ENCODE peak calls at places on chromosomes 5 and 9, in seven cellular contexts. F is K562, U is GM12878, Q is H1, M is HepG2, Y is SK-N-SH, E is HCT116. O is an unnamed sample.

GRCh38 chr9:119773823-119774222 is 404.6 kb upstream of the BRINP1 start:
- DNase-seq in Q (no peak), F (no peak), E (no peak), Y (no peak), U (no peak), M (no peak), O (no peak)

GRCh38 chr9:19033015-19033414 is at the start of gene SAXO1:
- DNase-seq in Y (no peak), Q (no peak), F (no peak), E (no peak), M (no peak), U (no peak), O (no peak)

GRCh38 chr5:148957591-148958202 is 105.2 kb downstream of the SH3TC2 start:
- DNase-seq in U (no peak), M (peak; percentile 14), E (no peak), Q (peak; percentile 85), F (peak; percentile 59), Y (peak; percentile 59), O (peak; percentile 36)

GRCh38 chr5:168300377-168301182 is 9.1 kb downstream of the WWC1 start:
- DNase-seq in Q (no peak), F (no peak), M (no peak), U (no peak), E (no peak), Y (no peak), O (no peak)

GRCh38 chr5:170892201-170892600 is 30.4 kb downstream of the RANBP17 start:
- DNase-seq in E (no peak), M (no peak), U (no peak), F (no peak), Y (no peak), Q (no peak), O (no peak)

GRCh38 chr9:131839281-131840084 is 99.6 kb upstream of the RAPGEF1 start:
- DNase-seq in E (peak; percentile 33), Y (no peak), Q (no peak), U (no peak), M (no peak), F (peak; percentile 47), O (no peak)

GRCh38 chr5:78761831-78762230 is 113.3 kb upstream of the LHFPL2 start:
- DNase-seq in M (peak; percentile 54), U (no peak), E (no peak), Y (no peak), F (peak; percentile 20), Q (no peak), O (no peak)

GRCh38 chr5:119453045-119453383 is 717 bp downstream of the HSD17B4 start:
- DNase-seq in F (peak; percentile 55), U (no peak), Y (peak; percentile 36), M (no peak), Q (no peak), E (no peak), O (no peak)

GRCh38 chr9:81394816-81395215 is 294.5 kb downstream of the TLE1 start:
- DNase-seq in U (no peak), Q (no peak), F (no peak), E (no peak), M (no peak), Y (peak; percentile 10), O (no peak)

GRCh38 chr5:178487911-178488310 is 102.3 kb downstream of the COL23A1 start:
- DNase-seq in U (no peak), F (no peak), M (no peak), E (no peak), Q (no peak), Y (no peak), O (no peak)

GRCh38 chr5:139949710-139950109 is 93.4 kb downstream of the NRG2 start:
- DNase-seq in Q (peak; percentile 40), Y (no peak), E (no peak), U (no peak), F (no peak), M (no peak), O (no peak)

GRCh38 chr9:127216888-127217217 is 47.7 kb upstream of the GARNL3 start:
- DNase-seq in Y (no peak), Q (no peak), U (no peak), M (no peak), E (no peak), F (no peak), O (no peak)

GRCh38 chr5:159923008-159923407 is 6.7 kb downstream of the ADRA1B start:
- DNase-seq in E (no peak), Q (no peak), Y (no peak), F (no peak), M (no peak), U (no peak), O (no peak)

GRCh38 chr9:92138157-92138959 is 23.1 kb upstream of the SPTLC1 start:
- DNase-seq in U (no peak), M (peak; percentile 84), Q (peak; percentile 92), F (peak; percentile 85), E (no peak), Y (peak; percentile 87), O (peak; percentile 27)

GRCh38 chr5:147403659-147404640 is 105.9 kb downstream of the DPYSL3 start:
- DNase-seq in Y (no peak), F (no peak), U (peak; percentile 63), M (no peak), E (peak; percentile 66), Q (no peak), O (no peak)

GRCh38 chr9:136684339-136684738 is 2.9 kb downstream of the AGPAT2 start:
- DNase-seq in Q (no peak), U (no peak), Y (no peak), E (no peak), F (no peak), M (no peak), O (no peak)

GRCh38 chr5:45750574-45750973 is 54.4 kb upstream of the HCN1 start:
- DNase-seq in F (no peak), U (no peak), Q (no peak), E (no peak), Y (no peak), M (no peak), O (no peak)

GRCh38 chr9:130995399-130995941 is 13.5 kb upstream of the LAMC3 start:
- DNase-seq in E (no peak), Q (no peak), M (no peak), Y (peak; percentile 59), U (no peak), F (peak; percentile 68), O (no peak)

GRCh38 chr5:122478741-122479459 is 166.9 kb downstream of the SNCAIP start:
- DNase-seq in Q (no peak), Y (no peak), E (peak; percentile 10), U (no peak), F (no peak), M (peak; percentile 2), O (no peak)

GRCh38 chr9:79255681-79256080 is 316.1 kb upstream of the TLE4 start:
- DNase-seq in M (no peak), U (no peak), F (no peak), Y (no peak), Q (no peak), E (no peak), O (no peak)

GRCh38 chr5:150142800-150143724 is 12.6 kb downstream of the PDGFRB start:
- DNase-seq in E (peak; percentile 33), F (peak; percentile 72), Q (no peak), Y (peak; percentile 68), M (peak; percentile 91), U (no peak), O (no peak)

GRCh38 chr5:116329503-116329902 is 244.7 kb downstream of the COMMD10 start:
- DNase-seq in M (no peak), Y (no peak), Q (no peak), U (no peak), E (no peak), F (no peak), O (no peak)

DNA sequence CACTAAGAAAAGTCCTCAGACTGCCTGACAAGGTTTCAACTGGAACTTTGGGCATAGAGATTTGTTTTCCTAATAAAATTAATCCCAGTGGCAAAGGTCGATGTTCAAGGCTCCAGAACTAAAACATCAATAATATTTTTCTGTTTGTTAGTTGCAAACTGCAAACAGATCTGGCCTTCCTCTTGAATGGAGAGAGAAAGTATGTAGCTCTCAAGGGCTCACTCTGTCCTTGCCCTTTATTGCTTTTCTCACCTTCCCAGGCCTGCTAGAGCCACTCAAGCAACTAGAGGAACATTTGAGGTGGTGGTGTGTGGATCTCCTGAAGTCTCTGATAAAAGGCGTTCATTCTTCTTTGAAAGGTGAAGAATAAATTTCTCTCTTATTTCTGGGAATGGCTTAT is 16.6 kb downstream of the ALDH1A1 start:
- DNase-seq in M (no peak), E (no peak), Y (no peak), U (no peak), Q (no peak), F (no peak), O (no peak)
- TF ChIP-seq JUND in M (no peak), E (no peak), Y (no peak), U (no peak), Q (no peak), F (no peak), O (no peak)

GRCh38 chr5:40150896-40151295 is 528.8 kb upstream of the PTGER4 start:
- DNase-seq in Y (no peak), F (no peak), Q (no peak), E (no peak), U (no peak), M (no peak), O (no peak)

DNA sequence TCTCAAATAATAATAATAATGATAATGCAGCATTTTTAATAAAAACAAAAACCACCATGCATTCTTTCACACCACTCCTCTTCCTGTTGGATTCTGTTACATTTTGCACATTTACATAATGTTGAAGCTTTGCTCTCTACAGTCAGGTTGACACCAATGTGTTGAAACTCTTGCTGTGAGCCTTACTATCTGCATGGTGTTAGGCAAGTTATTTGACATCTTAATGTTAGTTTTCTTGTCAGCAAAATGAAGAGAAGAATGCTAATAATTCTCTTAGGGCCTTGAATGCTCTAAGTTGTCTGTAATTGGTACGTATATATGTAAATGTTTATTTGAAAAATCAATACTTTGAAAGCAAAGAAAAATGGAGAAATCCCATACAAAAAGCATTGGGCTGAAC is 525.5 kb upstream of the PTGER4 start:
- DNase-seq in M (no peak), Q (no peak), E (no peak), Y (no peak), F (no peak), U (no peak), O (no peak)
- TF ChIP-seq JUND in M (no peak), Q (no peak), E (no peak), Y (no peak), F (no peak), U (no peak), O (no peak)

DNA sequence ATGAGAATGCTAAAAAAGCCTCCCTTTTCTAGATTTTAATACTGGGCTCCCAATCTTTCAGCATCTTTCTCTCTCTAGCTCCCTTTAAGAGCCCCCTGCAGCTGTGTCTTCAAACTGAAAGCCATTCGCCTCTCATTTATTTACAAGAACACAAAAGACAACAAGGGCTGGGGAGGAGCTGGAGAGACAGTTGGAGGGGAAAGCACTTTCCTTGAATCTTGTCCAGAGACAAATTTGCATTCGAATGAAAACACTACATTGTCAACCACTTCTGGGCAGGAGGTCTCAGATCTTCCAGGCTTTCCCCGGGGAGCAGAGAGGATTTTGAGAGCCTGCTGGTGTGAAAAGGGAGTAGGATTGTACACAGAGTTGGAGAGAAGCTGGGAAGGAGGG is 518.3 kb downstream of the CTNND2 start:
- DNase-seq in U (no peak), Q (peak; percentile 69), M (no peak), Y (no peak), E (no peak), F (no peak), O (no peak)
- TF ChIP-seq JUND in U (no peak), Q (no peak), M (no peak), Y (no peak), E (no peak), F (no peak), O (no peak)

DNA sequence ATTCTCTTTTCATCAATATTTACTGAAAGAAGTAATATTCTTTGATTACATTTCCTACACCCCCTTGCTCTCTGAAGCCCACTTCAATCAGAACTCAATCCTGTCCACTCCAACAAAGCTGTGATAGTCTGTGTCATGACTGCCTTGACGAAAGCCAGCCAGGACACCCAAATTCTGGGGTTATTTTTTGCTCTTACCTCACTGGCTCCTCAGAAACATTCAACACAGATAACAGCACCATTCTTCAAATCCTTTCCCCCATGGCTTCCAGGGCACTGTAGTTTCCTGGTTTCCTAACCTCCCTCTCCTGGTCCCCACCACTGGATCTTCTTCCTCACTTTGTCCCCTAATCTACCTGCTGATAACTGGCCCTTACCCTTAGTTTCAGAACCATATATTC is 106.1 kb upstream of the FER start:
- DNase-seq in U (no peak), M (no peak), Y (no peak), Q (no peak), F (no peak), E (no peak), O (no peak)
- TF ChIP-seq JUND in U (no peak), M (no peak), Y (no peak), Q (no peak), F (no peak), E (no peak), O (no peak)